ENCODE peak calls at places on chromosomes 1 and 21, in four cellular contexts. Z, V, A and L are unnamed samples.

GRCh38 chr1:12811409-12811784 is 19.8 kb downstream of the PRAMEF11 start:
- DNase-seq in A (no peak), Z (no peak), V (no peak), L (no peak)

GRCh38 chr1:205255941-205256780 is 28.4 kb downstream of the TMCC2 start:
- DNase-seq in V (peak), Z (peak), A (no peak), L (peak)

GRCh38 chr1:228804640-228805413 is 69.5 kb downstream of the RHOU start:
- DNase-seq in V (no peak), A (no peak), Z (no peak), L (no peak)

GRCh38 chr1:97457446-97458089 is 463.3 kb downstream of the DPYD start:
- DNase-seq in A (no peak), V (no peak), Z (no peak), L (no peak)

GRCh38 chr21:28473530-28474225 is 519.0 kb downstream of the LTN1 start:
- DNase-seq in A (no peak), Z (no peak), V (no peak), L (no peak)

GRCh38 chr1:156626079-156626438 is 6.8 kb downstream of the HAPLN2 start:
- DNase-seq in Z (no peak), A (no peak), V (no peak), L (no peak)

GRCh38 chr1:179366093-179366800 is 476 bp downstream of the AXDND1 start:
- DNase-seq in A (no peak), Z (no peak), V (no peak), L (no peak)

GRCh38 chr1:22815421-22816062 is 104.9 kb downstream of the EPHB2 start:
- DNase-seq in Z (no peak), A (no peak), V (no peak), L (no peak)

GRCh38 chr1:236292425-236292824 is 10.7 kb upstream of the ERO1B start:
- DNase-seq in V (no peak), Z (no peak), A (no peak), L (no peak)

GRCh38 chr21:45471229-45472052 is 66.5 kb downstream of the COL18A1 start:
- DNase-seq in V (no peak), A (no peak), Z (no peak), L (peak)

GRCh38 chr1:23344987-23345472 is 946 bp upstream of the HNRNPR start:
- DNase-seq in Z (no peak), A (no peak), V (no peak), L (no peak)

GRCh38 chr1:94790246-94790645 is 29.9 kb upstream of the SLC44A3 start:
- DNase-seq in A (no peak), Z (no peak), V (no peak), L (no peak)

GRCh38 chr1:167273027-167273800 is 52.5 kb downstream of the POU2F1 start:
- DNase-seq in A (no peak), Z (no peak), V (no peak), L (no peak)

GRCh38 chr1:37473431-37474050 is 839 bp upstream of the ZC3H12A start:
- DNase-seq in A (no peak), V (no peak), Z (no peak), L (no peak)

GRCh38 chr1:235841938-235842545 is 24.7 kb downstream of the LYST start:
- DNase-seq in V (no peak), A (no peak), Z (no peak), L (no peak)

GRCh38 chr1:36161656-36162531 is 5.9 kb downstream of the MAP7D1 start:
- DNase-seq in Z (no peak), V (no peak), A (no peak), L (no peak)

GRCh38 chr1:244021427-244021826 is 29.7 kb upstream of the ZBTB18 start:
- DNase-seq in V (no peak), A (no peak), Z (no peak), L (no peak)

DNA sequence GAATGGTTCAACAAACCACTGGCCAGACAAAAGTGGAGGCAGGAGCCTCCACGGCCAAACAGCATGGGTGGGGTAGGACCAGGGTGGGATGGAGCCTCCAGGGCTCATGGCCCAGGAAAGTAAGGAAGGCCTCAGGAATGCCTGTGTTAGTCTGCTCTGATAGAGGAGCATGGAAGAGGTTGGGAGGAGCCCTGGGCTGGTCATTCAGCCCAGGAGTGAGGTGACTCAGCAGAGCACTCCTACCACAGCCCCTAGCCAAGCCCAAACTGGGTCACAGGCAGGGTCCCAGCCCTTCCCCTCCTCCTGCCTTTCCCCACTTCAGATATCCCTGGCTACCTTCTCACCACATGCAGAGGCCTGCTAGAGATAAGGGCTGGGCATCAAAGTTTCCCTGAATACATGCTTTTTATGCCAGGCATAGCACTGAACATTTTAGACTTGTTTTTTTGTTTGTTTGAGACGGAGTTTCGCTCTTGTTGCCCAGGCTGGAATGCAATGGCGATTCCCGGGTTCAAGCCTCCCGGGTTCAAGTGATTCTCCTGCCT is 3.1 kb upstream of the SHISA4 start:
- DNase-seq in Z (no peak), A (no peak), V (peak), L (no peak)
- TF ChIP-seq NR2C2 in Z (no peak), A (no peak), V (no peak), L (no peak)

GRCh38 chr1:39902121-39902807 is 547 bp upstream of the MYCL start:
- DNase-seq in A (no peak), Z (peak), V (peak), L (peak)
- TF ChIP-seq NR2C2 in A (no peak), Z (no peak), V (peak), L (no peak)

GRCh38 chr1:99207216-99207615 is 57.1 kb upstream of the PLPPR4 start:
- DNase-seq in Z (no peak), V (no peak), A (no peak), L (no peak)
- TF ChIP-seq NR2C2 in Z (no peak), V (no peak), A (no peak), L (no peak)

GRCh38 chr1:168947039-168947438 is 159.5 kb upstream of the ATP1B1 start:
- DNase-seq in A (no peak), Z (no peak), V (no peak), L (no peak)
- TF ChIP-seq NR2C2 in A (no peak), Z (no peak), V (no peak), L (no peak)

DNA sequence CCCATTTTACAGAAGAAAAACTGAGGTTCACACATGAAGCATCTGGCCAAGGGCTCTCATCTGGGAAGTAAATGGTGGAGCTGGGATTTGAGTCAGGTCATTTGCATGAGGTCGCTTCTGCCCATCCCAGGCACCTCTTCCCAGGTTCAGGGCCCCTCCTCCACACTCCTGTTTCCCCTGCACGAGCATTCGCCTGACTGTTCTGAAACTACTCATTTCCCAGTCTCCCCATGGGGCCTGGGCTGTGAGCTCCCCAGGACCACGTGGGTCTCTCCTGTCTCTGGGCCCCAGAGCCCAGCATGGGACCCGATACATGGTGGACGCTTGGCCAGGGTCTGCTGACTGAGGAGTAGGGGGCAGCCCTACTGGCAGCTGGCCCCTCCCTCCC is 360.8 kb downstream of the MATN1 start:
- DNase-seq in Z (no peak), V (no peak), A (no peak), L (no peak)
- TF ChIP-seq NR2C2 in Z (no peak), V (no peak), A (no peak), L (no peak)